ENCODE peak calls at places on chromosomes 1 and 21, in six cellular contexts. C is mammary epithelial cell; D is cardiac muscle cell; A is HCT116; B is CD8-positive, alpha-beta T cell; J is SK-N-SH. R is an unnamed sample.
A peak's percentile ranks its signal among the peaks of the same experiment; 100 is the strongest.

GRCh38 chr1:231541842-231542241 is 13.4 kb downstream of the TSNAX start:
- DNase-seq in J (no peak), C (no peak), A (no peak), D (no peak), B (no peak), R (no peak)

GRCh38 chr1:167439301-167439988 is 78.9 kb downstream of the CD247 start:
- DNase-seq in B (no peak), A (no peak), D (peak; percentile 65), C (peak; percentile 36), J (peak; percentile 86), R (no peak)

GRCh38 chr1:157856538-157856937 is 14.9 kb upstream of the CD5L start:
- DNase-seq in D (no peak), J (no peak), B (no peak), A (no peak), C (no peak), R (no peak)

GRCh38 chr1:93774707-93775106 is 93.1 kb upstream of the BCAR3 start:
- DNase-seq in D (no peak), A (no peak), J (no peak), B (no peak), C (peak; percentile 43), R (no peak)

GRCh38 chr1:201686709-201687455 is 142.1 kb upstream of the IPO9 start:
- DNase-seq in A (no peak), C (no peak), B (no peak), J (no peak), D (no peak), R (peak; percentile 19)

GRCh38 chr1:226609836-226610455 is 61.4 kb downstream of the STUM start:
- DNase-seq in D (no peak), J (no peak), C (no peak), B (no peak), A (no peak), R (peak; percentile 59)

GRCh38 chr1:24070821-24071393 is 41.0 kb downstream of the MYOM3 start:
- DNase-seq in C (peak; percentile 75), D (peak; percentile 87), J (peak; percentile 90), B (peak; percentile 38), A (peak; percentile 77), R (peak; percentile 74)

GRCh38 chr21:44548381-44548780 is 2.9 kb downstream of the KRTAP10-2 start:
- DNase-seq in B (no peak), J (no peak), D (no peak), C (no peak), A (no peak), R (no peak)

GRCh38 chr1:1273535-1274298 is at the start of gene UBE2J2:
- DNase-seq in A (peak; percentile 67), B (peak; percentile 86), J (peak; percentile 100), D (peak; percentile 95), C (peak; percentile 74), R (peak; percentile 98)

GRCh38 chr1:5938068-5938740 is 54.0 kb downstream of the NPHP4 start:
- DNase-seq in C (no peak), B (no peak), J (no peak), D (no peak), A (no peak), R (no peak)

GRCh38 chr1:63103682-63104081 is 218.7 kb upstream of the FOXD3 start:
- DNase-seq in A (no peak), J (no peak), D (no peak), B (no peak), C (no peak), R (no peak)

GRCh38 chr1:17819129-17819802 is 64.1 kb downstream of the ACTL8 start:
- DNase-seq in D (no peak), B (no peak), C (no peak), J (peak; percentile 68), A (no peak), R (no peak)

GRCh38 chr1:30521261-30521865 is 202.0 kb downstream of the MATN1 start:
- DNase-seq in J (no peak), C (no peak), A (no peak), B (no peak), D (no peak), R (no peak)

GRCh38 chr1:231750296-231750695 is 123.7 kb downstream of the DISC1 start:
- DNase-seq in A (no peak), J (no peak), C (no peak), D (no peak), B (no peak), R (no peak)

GRCh38 chr1:63663301-63663700 is 70.1 kb downstream of the PGM1 start:
- DNase-seq in C (peak; percentile 93), J (no peak), B (no peak), D (no peak), A (peak; percentile 19), R (no peak)

GRCh38 chr1:226510453-226510852 is 38.1 kb upstream of the STUM start:
- DNase-seq in D (no peak), J (no peak), A (no peak), B (no peak), C (no peak), R (no peak)

GRCh38 chr1:66938618-66939017 is 13.8 kb downstream of the MIER1 start:
- DNase-seq in A (no peak), C (peak; percentile 39), D (no peak), J (no peak), B (no peak), R (no peak)

GRCh38 chr1:219128957-219129356 is 44.7 kb upstream of the LYPLAL1 start:
- DNase-seq in D (no peak), J (no peak), C (no peak), A (no peak), B (no peak), R (no peak)

GRCh38 chr1:21261551-21262281 is 28.5 kb downstream of the ECE1 start:
- DNase-seq in D (peak; percentile 53), B (no peak), C (peak; percentile 77), J (peak; percentile 42), A (peak; percentile 64), R (peak; percentile 88)

GRCh38 chr1:91120421-91120820 is 98.6 kb upstream of the ZNF644 start:
- DNase-seq in C (no peak), B (no peak), D (no peak), J (no peak), A (no peak), R (no peak)

GRCh38 chr1:3227372-3227704 is 158.3 kb downstream of the PRDM16 start:
- DNase-seq in B (no peak), C (no peak), A (no peak), J (no peak), D (no peak), R (no peak)

GRCh38 chr1:169395956-169396355 is 28.0 kb downstream of the BLZF1 start:
- DNase-seq in B (no peak), C (no peak), J (no peak), D (no peak), A (no peak), R (no peak)

GRCh38 chr1:244093265-244093638 is 42.2 kb downstream of the ZBTB18 start:
- DNase-seq in D (no peak), A (no peak), J (no peak), B (no peak), C (no peak), R (no peak)

GRCh38 chr1:92797961-92798360 is 13.1 kb upstream of the EVI5 start:
- DNase-seq in J (no peak), D (no peak), A (no peak), C (peak; percentile 58), B (no peak), R (no peak)

GRCh38 chr1:205590457-205590768 is 41.4 kb downstream of the ELK4 start:
- DNase-seq in A (no peak), J (no peak), C (no peak), B (no peak), D (no peak), R (peak; percentile 12)
- H3K27ac ChIP-seq in A (no peak overlapping the region), J (no peak overlapping the region), C (no peak overlapping the region), B (no peak overlapping the region), D (no peak overlapping the region), R (no peak overlapping the region)

DNA sequence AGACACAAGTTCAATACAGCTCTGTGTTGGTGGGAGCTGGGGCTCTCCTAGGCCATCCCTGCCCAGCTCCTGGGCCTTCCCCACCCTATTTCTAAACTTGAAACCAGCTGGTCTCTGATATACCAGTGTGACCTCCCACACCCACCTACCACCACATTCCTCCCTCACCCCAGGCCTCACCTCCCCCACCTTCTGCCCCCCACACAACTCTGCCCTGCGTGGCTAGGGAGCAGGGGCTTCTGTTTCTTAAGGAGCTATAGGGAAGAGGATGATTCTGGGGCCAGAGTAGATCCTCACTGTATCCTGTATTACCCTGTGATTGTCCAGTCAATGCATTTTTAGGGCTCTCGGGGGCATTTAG is 16.5 kb downstream of the NES start:
- DNase-seq in A (no peak), B (no peak), C (no peak), J (no peak), D (no peak), R (no peak)
- H3K4me3 ChIP-seq in A (peak overlapping the region; percentile 65), B (no peak overlapping the region), C (peak overlapping the region; percentile 54), J (peak overlapping the region; percentile 34), D (no peak overlapping the region), R (no peak overlapping the region)

GRCh38 chr21:34885125-34885524 is 164.0 kb downstream of the RUNX1 start:
- DNase-seq in A (no peak), J (no peak), D (no peak), B (no peak), C (no peak), R (no peak)

GRCh38 chr21:34883501-34884271 is 165.4 kb downstream of the RUNX1 start:
- DNase-seq in D (no peak), A (no peak), B (no peak), C (no peak), J (no peak), R (no peak)

GRCh38 chr21:34885636-34886553 is 163.2 kb downstream of the RUNX1 start:
- DNase-seq in D (no peak), J (no peak), A (no peak), B (no peak), C (no peak), R (no peak)

GRCh38 chr21:34882719-34883131 is 166.4 kb downstream of the RUNX1 start:
- DNase-seq in B (no peak), D (no peak), J (no peak), C (no peak), A (no peak), R (no peak)

DNA sequence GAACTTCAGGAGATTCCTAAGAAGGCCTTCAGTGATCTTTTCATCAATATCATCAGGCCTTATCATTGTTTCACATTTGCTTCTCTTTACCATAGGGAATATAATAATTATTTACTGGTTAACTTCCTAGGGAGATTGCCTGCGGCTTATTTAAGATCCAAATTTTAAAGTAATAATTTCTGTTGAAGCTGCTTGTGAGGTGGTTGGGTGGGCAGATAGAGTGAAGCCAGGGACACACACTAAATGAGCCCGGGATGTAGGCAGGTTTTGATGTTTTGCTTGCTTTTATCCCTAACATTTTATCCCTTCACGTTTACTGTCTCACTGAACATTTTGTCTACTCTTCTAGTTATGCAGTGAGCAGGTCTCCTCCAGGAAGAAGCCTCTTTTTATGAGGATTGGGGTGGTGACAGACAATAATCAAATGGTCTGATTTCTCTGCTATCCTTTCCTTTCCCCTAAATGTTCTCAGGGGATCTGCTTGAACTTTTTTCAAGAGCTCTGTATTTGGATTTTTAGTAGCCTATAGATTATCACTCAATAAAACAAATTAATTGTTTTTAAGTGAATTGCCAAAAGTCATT is 164.7 kb downstream of the RUNX1 start:
- DNase-seq in B (no peak), C (no peak), D (no peak), A (no peak), J (no peak), R (no peak)
- H3K36me3 ChIP-seq in B (peaks cover 6% of the 10 kb centered on the region), C (peaks cover 22% of the 10 kb centered on the region), D (no peaks in the 10 kb centered on the region), A (peaks cover 10% of the 10 kb centered on the region), J (peaks cover 12% of the 10 kb centered on the region), R (no peaks in the 10 kb centered on the region)

DNA sequence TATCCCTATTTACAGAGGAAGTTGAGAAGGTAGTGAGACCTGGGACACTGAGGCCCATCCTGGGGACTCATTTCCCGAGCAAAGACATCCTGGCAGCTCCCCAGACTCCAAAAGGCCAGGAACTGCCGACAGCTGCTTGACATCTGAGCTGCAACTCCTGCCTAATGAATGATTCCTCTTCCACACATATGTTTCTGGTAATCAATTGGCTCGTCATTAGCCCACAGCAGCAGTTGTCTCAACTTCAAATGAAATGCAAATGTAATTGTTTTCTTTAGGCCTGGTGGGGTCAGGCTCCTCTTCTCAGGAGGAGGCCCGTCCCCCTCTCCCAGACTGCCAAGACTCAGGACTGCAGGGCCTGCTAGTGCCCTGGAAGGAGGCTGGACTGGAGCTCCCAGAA is 61.8 kb upstream of the DISP3 start:
- DNase-seq in A (no peak), J (no peak), C (no peak), B (no peak), D (no peak), R (no peak)
- H3K27ac ChIP-seq in A (no peak overlapping the region), J (no peak overlapping the region), C (no peak overlapping the region), B (no peak overlapping the region), D (no peak overlapping the region), R (no peak overlapping the region)